ENCODE peak calls at places on chromosomes 13 and 19, in seven cellular contexts. I is A549, K is tibial nerve, C is left ventricle myocardium inferior, Z is SK-N-SH, H is cardiac muscle cell, B is pancreas. G is an unnamed sample.

GRCh38 chr13:42379241-42379640 is 107.3 kb downstream of the AKAP11 start:
- DNase-seq in I (no peak), K (no peak), C (no peak), Z (no peak), H (no peak), B (no peak), G (no peak)

GRCh38 chr13:79905018-79905417 is 424.1 kb downstream of the NDFIP2 start:
- DNase-seq in I (no peak), K (no peak), C (no peak), Z (no peak), H (no peak), B (no peak), G (no peak)

GRCh38 chr19:7550987-7551761 is 15.7 kb downstream of the PNPLA6 start:
- DNase-seq in I (peak; percentile 62), K (no peak), C (peak; percentile 62), Z (peak; percentile 98), H (peak; percentile 95), B (peak; percentile 92), G (no peak)

GRCh38 chr13:32284927-32285632 is 30.1 kb downstream of the ZAR1L start:
- DNase-seq in I (no peak), K (peak; percentile 43), C (no peak), Z (no peak), H (peak; percentile 73), B (no peak), G (peak; percentile 86)

GRCh38 chr19:13010038-13010991 is 15.0 kb downstream of the NFIX start:
- DNase-seq in I (no peak), K (peak; percentile 53), C (peak; percentile 68), Z (no peak), H (no peak), B (no peak), G (no peak)

GRCh38 chr13:37747071-37747612 is 122.4 kb downstream of the TRPC4 start:
- DNase-seq in I (no peak), K (no peak), C (no peak), Z (no peak), H (no peak), B (no peak), G (no peak)

GRCh38 chr13:39462456-39462855 is 140.5 kb downstream of the LHFPL6 start:
- DNase-seq in I (no peak), K (no peak), C (no peak), Z (no peak), H (peak; percentile 66), B (no peak), G (no peak)

GRCh38 chr13:76853481-76853880 is 32.7 kb downstream of the KCTD12 start:
- DNase-seq in I (no peak), K (no peak), C (no peak), Z (no peak), H (no peak), B (no peak), G (no peak)

GRCh38 chr13:48571121-48571901 is 38.4 kb upstream of the RCBTB2 start:
- DNase-seq in I (no peak), K (peak; percentile 57), C (no peak), Z (no peak), H (peak; percentile 36), B (no peak), G (peak; percentile 78)

GRCh38 chr19:46357846-46358583 is 11.1 kb downstream of the PPP5C start:
- DNase-seq in I (no peak), K (no peak), C (no peak), Z (no peak), H (no peak), B (no peak), G (no peak)

GRCh38 chr13:29174093-29174492 is 354.0 kb downstream of the MTUS2 start:
- DNase-seq in I (no peak), K (no peak), C (no peak), Z (no peak), H (no peak), B (no peak), G (no peak)

GRCh38 chr13:71460179-71460578 is 406.8 kb downstream of the DACH1 start:
- DNase-seq in I (no peak), K (no peak), C (no peak), Z (no peak), H (no peak), B (no peak), G (no peak)

GRCh38 chr19:55070755-55071502 is 4.7 kb upstream of the EPS8L1 start:
- DNase-seq in I (peak; percentile 79), K (no peak), C (no peak), Z (no peak), H (no peak), B (no peak), G (peak; percentile 96)

GRCh38 chr13:101139076-101139475 is 277.2 kb downstream of the NALCN start:
- DNase-seq in I (no peak), K (no peak), C (no peak), Z (no peak), H (no peak), B (no peak), G (no peak)

GRCh38 chr13:52348081-52348480 is 57.9 kb downstream of the THSD1 start:
- DNase-seq in I (peak; percentile 13), K (no peak), C (no peak), Z (no peak), H (no peak), B (no peak), G (peak; percentile 39)

GRCh38 chr13:97212540-97213146 is 9.5 kb upstream of the MBNL2 start:
- DNase-seq in I (peak; percentile 48), K (no peak), C (no peak), Z (no peak), H (no peak), B (no peak), G (no peak)

GRCh38 chr19:9836021-9836420 is 903 bp downstream of the PIN1 start:
- DNase-seq in I (no peak), K (no peak), C (no peak), Z (peak; percentile 41), H (peak; percentile 4), B (no peak), G (no peak)

GRCh38 chr13:42048625-42049453 is at the start of gene DGKH:
- DNase-seq in I (peak; percentile 70), K (peak; percentile 64), C (peak; percentile 87), Z (peak; percentile 95), H (peak; percentile 83), B (peak; percentile 89), G (peak; percentile 84)

GRCh38 chr19:869245-870177 is 10.0 kb downstream of the CFD start:
- DNase-seq in I (peak; percentile 89), K (peak; percentile 80), C (peak; percentile 66), Z (no peak), H (no peak), B (no peak), G (no peak)

GRCh38 chr19:8655340-8655709 is 24.9 kb downstream of the NFILZ start:
- DNase-seq in I (no peak), K (no peak), C (no peak), Z (peak; percentile 22), H (no peak), B (no peak), G (no peak)

GRCh38 chr13:26942184-26942583 is 181.6 kb upstream of the GPR12 start:
- DNase-seq in I (no peak), K (no peak), C (no peak), Z (no peak), H (no peak), B (no peak), G (no peak)

GRCh38 chr19:18804643-18805042 is 13.5 kb upstream of the COMP start:
- DNase-seq in I (no peak), K (no peak), C (no peak), Z (no peak), H (no peak), B (no peak), G (no peak)

GRCh38 chr13:50125306-50125555 is 110.0 kb downstream of the KCNRG start:
- DNase-seq in I (no peak), K (no peak), C (no peak), Z (no peak), H (no peak), B (no peak), G (no peak)

GRCh38 chr19:51737924-51738323 is 13.8 kb downstream of the FPR1 start:
- DNase-seq in I (no peak), K (no peak), C (no peak), Z (no peak), H (no peak), B (no peak), G (no peak)

GRCh38 chr19:4455742-4456565 is 1.6 kb downstream of the UBXN6 start:
- DNase-seq in I (no peak), K (peak; percentile 47), C (peak; percentile 78), Z (peak; percentile 49), H (peak; percentile 43), B (no peak), G (peak; percentile 77)

GRCh38 chr19:4232614-4233281 is 3.4 kb downstream of the EBI3 start:
- DNase-seq in I (no peak), K (no peak), C (no peak), Z (peak; percentile 67), H (no peak), B (no peak), G (peak; percentile 74)

GRCh38 chr13:112894423-112894672 is 74.7 kb upstream of the MCF2L start:
- DNase-seq in I (no peak), K (no peak), C (no peak), Z (no peak), H (no peak), B (no peak), G (no peak)

GRCh38 chr13:113955235-113955634 is 18.6 kb downstream of the C13orf46 start:
- DNase-seq in I (no peak), K (no peak), C (no peak), Z (no peak), H (no peak), B (no peak), G (no peak)

GRCh38 chr13:30845297-30846214 is 60.5 kb upstream of the MEDAG start:
- DNase-seq in I (no peak), K (no peak), C (no peak), Z (no peak), H (no peak), B (no peak), G (no peak)

GRCh38 chr13:75399168-75399878 is 82.6 kb downstream of the TBC1D4 start:
- DNase-seq in I (no peak), K (no peak), C (no peak), Z (no peak), H (no peak), B (no peak), G (peak; percentile 46)

GRCh38 chr19:38197937-38198704 is 25.9 kb downstream of the DPF1 start:
- DNase-seq in I (no peak), K (no peak), C (no peak), Z (no peak), H (no peak), B (no peak), G (no peak)
- H3K27ac ChIP-seq in I (no peak overlapping the region), K (no peak overlapping the region), C (no peak overlapping the region), Z (no peak overlapping the region), H (no peak overlapping the region), B (no peak overlapping the region), G (no peak overlapping the region)

GRCh38 chr13:21095311-21095710 is 33.9 kb upstream of the LATS2 start:
- DNase-seq in I (no peak), K (no peak), C (no peak), Z (no peak), H (no peak), B (no peak), G (peak; percentile 36)
- H3K4me1 ChIP-seq in I (no peaks in the 10 kb centered on the region), K (no peaks in the 10 kb centered on the region), C (no peaks in the 10 kb centered on the region), Z (no peaks in the 10 kb centered on the region), H (no peaks in the 10 kb centered on the region), B (no peaks in the 10 kb centered on the region), G (no peaks in the 10 kb centered on the region)

GRCh38 chr19:39399684-39400465 is 6.8 kb upstream of the ZFP36 start:
- DNase-seq in I (no peak), K (no peak), C (no peak), Z (no peak), H (no peak), B (no peak), G (no peak)
- H3K27ac ChIP-seq in I (peak overlapping the region; percentile 99), K (peak overlapping the region; percentile 94), C (peak overlapping the region; percentile 99), Z (no peak overlapping the region), H (no peak overlapping the region), B (no peak overlapping the region), G (no peak overlapping the region)

GRCh38 chr19:50398675-50399367 is 14.7 kb downstream of the POLD1 start:
- DNase-seq in I (no peak), K (no peak), C (no peak), Z (no peak), H (no peak), B (no peak), G (no peak)
- H3K4me1 ChIP-seq in I (no peaks in the 10 kb centered on the region), K (no peaks in the 10 kb centered on the region), C (no peaks in the 10 kb centered on the region), Z (no peaks in the 10 kb centered on the region), H (no peaks in the 10 kb centered on the region), B (no peaks in the 10 kb centered on the region), G (no peaks in the 10 kb centered on the region)

G was measured in SJCRH30.